ENCODE peak calls at places on chromosomes 7 and 10, in ten cellular contexts. Y is activated naive CD8-positive, alpha-beta T cell treated with anti-CD3 and anti-CD28 coated beads, Interleukin-2, amount 50 U/mL, for 24 hours; T is Caki2; Q is endothelial cell; A is AG08395; U is H54; O is NCI-H1417; B is amniotic stem cell; L is activated T-cell treated with anti-CD3 and anti-CD28 coated beads, Interleukin-2, amount 50 U/mL, for 72 hours; D is fibroblast of the aortic adventitia. E is an unnamed sample.

GRCh38 chr7:84729284-84729683 is 457.6 kb downstream of the SEMA3D start:
- DNase-seq in B (no peak), L (no peak), O (no peak), U (no peak), D (peak; percentile 88), A (peak; percentile 31), Q (no peak), T (no peak), Y (no peak), E (no peak)

GRCh38 chr10:69892436-69893215 is 90.9 kb downstream of the COL13A1 start:
- DNase-seq in D (no peak), U (no peak), T (no peak), Y (no peak), A (no peak), B (no peak), Q (no peak), L (no peak), O (no peak), E (no peak)

GRCh38 chr10:72375173-72375572 is 20.5 kb upstream of the DNAJB12 start:
- DNase-seq in L (no peak), T (no peak), U (no peak), Y (no peak), O (no peak), B (no peak), D (no peak), Q (no peak), A (peak; percentile 21), E (no peak)

GRCh38 chr10:986137-986825 is 2.0 kb upstream of the GTPBP4 start:
- DNase-seq in O (peak; percentile 78), D (peak; percentile 62), L (peak; percentile 16), Y (no peak), Q (no peak), T (peak; percentile 22), U (peak; percentile 35), B (no peak), A (no peak), E (no peak)

GRCh38 chr10:4077804-4078203 is 292.8 kb upstream of the KLF6 start:
- DNase-seq in L (no peak), B (no peak), A (no peak), D (no peak), Q (no peak), O (no peak), T (no peak), U (no peak), Y (no peak), E (no peak)

GRCh38 chr10:69248117-69248730 is 28.1 kb downstream of the HKDC1 start:
- DNase-seq in B (no peak), L (no peak), Q (no peak), Y (no peak), U (no peak), O (no peak), D (no peak), A (no peak), T (no peak), E (no peak)

GRCh38 chr10:26527018-26527417 is 88.9 kb downstream of the APBB1IP start:
- DNase-seq in Q (no peak), L (no peak), T (no peak), Y (no peak), A (no peak), D (no peak), U (no peak), B (no peak), O (no peak), E (no peak)

GRCh38 chr10:75709830-75710229 is 278.4 kb downstream of the LRMDA start:
- DNase-seq in O (no peak), L (no peak), U (no peak), Y (no peak), D (no peak), B (no peak), Q (no peak), T (no peak), A (no peak), E (no peak)

GRCh38 chr7:135964254-135964653 is 12.9 kb downstream of the MTPN start:
- DNase-seq in L (no peak), T (no peak), O (no peak), Q (no peak), A (peak; percentile 40), B (no peak), D (peak; percentile 57), U (no peak), Y (no peak), E (no peak)

GRCh38 chr10:124339951-124340760 is 78.6 kb downstream of the OAT start:
- DNase-seq in A (peak; percentile 91), D (peak; percentile 32), O (no peak), U (no peak), T (peak; percentile 86), Y (no peak), L (no peak), Q (no peak), B (peak; percentile 91), E (no peak)

GRCh38 chr10:58642283-58642682 is 129.6 kb downstream of the BICC1 start:
- DNase-seq in Q (no peak), D (peak; percentile 74), O (no peak), Y (no peak), T (peak; percentile 41), A (peak; percentile 64), L (no peak), B (no peak), U (no peak), E (no peak)

GRCh38 chr7:149733131-149733531 is 40.3 kb downstream of the ZNF467 start:
- DNase-seq in U (no peak), O (no peak), Q (no peak), T (no peak), A (no peak), D (no peak), L (no peak), B (no peak), Y (no peak), E (no peak)

GRCh38 chr7:134196439-134196838 is 69.3 kb downstream of the LRGUK start:
- DNase-seq in L (no peak), O (no peak), A (no peak), U (no peak), D (no peak), Y (no peak), T (no peak), B (no peak), Q (no peak), E (no peak)

GRCh38 chr10:74929197-74929596 is 102.8 kb downstream of the KAT6B start:
- DNase-seq in Y (no peak), O (no peak), L (no peak), T (peak; percentile 47), D (peak; percentile 78), Q (no peak), U (no peak), A (no peak), B (no peak), E (no peak)

GRCh38 chr10:31961675-31962074 is 33.0 kb upstream of the ARHGAP12 start:
- DNase-seq in A (peak; percentile 49), Q (no peak), T (peak; percentile 28), D (peak; percentile 56), L (peak; percentile 2), B (peak; percentile 78), Y (no peak), U (peak; percentile 24), O (no peak), E (no peak)

GRCh38 chr7:141288626-141289025 is 214.8 kb downstream of the TMEM178B start:
- DNase-seq in D (no peak), Y (no peak), A (no peak), U (no peak), O (peak; percentile 73), B (no peak), L (no peak), T (no peak), Q (no peak), E (no peak)

GRCh38 chr10:131656009-131656408 is 244.8 kb upstream of the PPP2R2D start:
- DNase-seq in D (no peak), L (no peak), U (no peak), Q (no peak), Y (no peak), A (no peak), B (no peak), T (no peak), O (no peak), E (no peak)

GRCh38 chr10:132676193-132676891 is 109.6 kb downstream of the NKX6-2 start:
- DNase-seq in Q (no peak), T (no peak), A (no peak), O (no peak), L (no peak), Y (no peak), U (no peak), D (no peak), B (no peak), E (no peak)

GRCh38 chr10:58818889-58819288 is 306.2 kb downstream of the BICC1 start:
- DNase-seq in B (no peak), T (peak; percentile 30), D (peak; percentile 64), U (no peak), Q (no peak), L (no peak), O (no peak), A (no peak), Y (no peak), E (no peak)